ENCODE peak calls at places on chromosomes 3 and 15, in eight cellular contexts. C, W, V, Y, I, S, L and M are unnamed samples.
A peak's percentile ranks its signal among the peaks of the same experiment; 100 is the strongest.

GRCh38 chr15:101017041-101017754 is 98.0 kb downstream of the LRRK1 start:
- DNase-seq in Y (peak; percentile 15), I (no peak), C (no peak), S (peak; percentile 30), W (no peak), L (no peak), V (no peak), M (peak; percentile 24)

GRCh38 chr3:12875857-12876451 is 34.6 kb upstream of the RPL32 start:
- DNase-seq in V (peak; percentile 18), W (peak; percentile 84), L (no peak), I (no peak), C (peak; percentile 55), S (no peak), Y (peak; percentile 43), M (no peak)

GRCh38 chr15:68578175-68578959 is 426 bp upstream of the CORO2B start:
- DNase-seq in W (no peak), S (peak; percentile 48), Y (peak; percentile 42), V (peak; percentile 40), I (no peak), C (peak; percentile 85), L (no peak), M (peak; percentile 85)

GRCh38 chr15:70241561-70242320 is 144.0 kb upstream of the TLE3 start:
- DNase-seq in L (peak; percentile 51), C (no peak), V (no peak), Y (no peak), S (no peak), I (no peak), W (no peak), M (no peak)

GRCh38 chr3:55936549-55937052 is 449.5 kb upstream of the WNT5A start:
- DNase-seq in V (no peak), C (no peak), W (no peak), I (no peak), S (no peak), Y (no peak), L (no peak), M (no peak)

GRCh38 chr15:74815121-74815933 is 2.7 kb downstream of the LMAN1L start:
- DNase-seq in W (no peak), S (no peak), C (peak; percentile 74), Y (peak; percentile 89), I (no peak), V (no peak), L (no peak), M (peak; percentile 53)

GRCh38 chr15:66703540-66703941 is 1.5 kb downstream of the SMAD6 start:
- DNase-seq in L (no peak), W (no peak), V (no peak), Y (peak; percentile 36), S (no peak), I (no peak), C (peak; percentile 51), M (peak; percentile 34)

GRCh38 chr3:66092175-66092990 is 53.7 kb upstream of the MAGI1 start:
- DNase-seq in S (no peak), L (no peak), C (no peak), W (no peak), V (no peak), Y (no peak), I (no peak), M (no peak)

GRCh38 chr3:155572085-155572484 is 172.8 kb downstream of the PLCH1 start:
- DNase-seq in S (no peak), C (no peak), L (no peak), V (no peak), Y (no peak), W (no peak), I (no peak), M (peak; percentile 8)

GRCh38 chr15:58492661-58493397 is 61.0 kb downstream of the LIPC start:
- DNase-seq in W (no peak), C (no peak), S (no peak), L (no peak), V (no peak), Y (no peak), I (no peak), M (no peak)

GRCh38 chr3:17023006-17023664 is 138.4 kb downstream of the PLCL2 start:
- DNase-seq in W (no peak), I (no peak), V (no peak), S (peak; percentile 83), L (no peak), C (no peak), Y (no peak), M (peak; percentile 1)

GRCh38 chr3:127796751-127797150 is 25.6 kb downstream of the MGLL start:
- DNase-seq in V (no peak), C (no peak), L (no peak), W (no peak), S (no peak), Y (no peak), I (no peak), M (no peak)

GRCh38 chr15:82649226-82649999 is 2.2 kb upstream of the CPEB1 start:
- DNase-seq in W (no peak), S (no peak), V (no peak), Y (no peak), C (no peak), L (no peak), I (no peak), M (no peak)

GRCh38 chr3:123536153-123536895 is 48.5 kb downstream of the HACD2 start:
- DNase-seq in W (no peak), L (no peak), I (no peak), C (no peak), V (no peak), Y (no peak), S (no peak), M (no peak)

GRCh38 chr3:5784656-5785055 is 597.1 kb downstream of the EDEM1 start:
- DNase-seq in I (no peak), Y (no peak), C (no peak), L (no peak), W (no peak), V (no peak), S (no peak), M (no peak)

GRCh38 chr3:192836469-192836820 is 81.2 kb downstream of the MB21D2 start:
- DNase-seq in L (no peak), Y (no peak), S (no peak), V (no peak), I (no peak), C (no peak), W (no peak), M (no peak)

GRCh38 chr15:49506341-49506740 is 83.3 kb downstream of the FGF7 start:
- DNase-seq in Y (no peak), V (no peak), C (no peak), I (no peak), S (no peak), L (no peak), W (no peak), M (no peak)

GRCh38 chr3:52054689-52055511 is 1.5 kb downstream of the DUSP7 start:
- DNase-seq in C (no peak), Y (peak; percentile 34), V (peak; percentile 29), S (no peak), I (no peak), W (no peak), L (no peak), M (no peak)

DNA sequence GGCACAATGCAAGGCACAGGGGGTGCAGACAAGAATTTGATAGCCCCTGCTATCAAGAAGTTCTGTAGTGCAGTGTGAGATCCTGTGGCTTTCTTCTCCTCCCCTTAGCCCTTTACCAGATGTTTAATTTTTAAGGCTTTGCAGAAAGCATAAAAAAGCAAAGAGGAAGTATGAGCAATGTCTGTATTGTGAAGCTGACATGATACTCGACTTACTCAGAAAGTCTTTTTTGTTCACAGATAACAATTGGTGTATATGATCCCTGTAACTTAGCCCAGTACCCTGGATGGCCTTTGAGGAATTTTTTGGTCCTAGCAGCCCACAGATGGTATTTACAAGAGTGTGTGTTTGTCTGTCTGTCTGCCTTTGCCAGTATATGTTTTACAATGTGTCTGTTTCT is 58.9 kb downstream of the ATG7 start:
- DNase-seq in V (no peak), S (peak; percentile 49), W (no peak), I (no peak), C (no peak), Y (no peak), L (no peak), M (no peak)
- H3K36me3 ChIP-seq in V (no peaks in the 10 kb centered on the region), S (peaks cover 26% of the 10 kb centered on the region), W (no peaks in the 10 kb centered on the region), I (no peaks in the 10 kb centered on the region), C (no peaks in the 10 kb centered on the region), Y (no peaks in the 10 kb centered on the region), L (peaks cover 10% of the 10 kb centered on the region), M (peaks cover 4% of the 10 kb centered on the region)

GRCh38 chr15:43509002-43509922 is 8.1 kb upstream of the MAP1A start:
- DNase-seq in I (no peak), V (no peak), Y (no peak), L (no peak), C (peak; percentile 38), S (no peak), W (no peak), M (no peak)
- H3K4me3 ChIP-seq in I (no peak overlapping the region), V (no peak overlapping the region), Y (no peak overlapping the region), L (no peak overlapping the region), C (peak overlapping the region; percentile 63), S (no peak overlapping the region), W (no peak overlapping the region), M (peak overlapping the region; percentile 68)

GRCh38 chr3:157174616-157175498 is 14.9 kb upstream of the CCNL1 start:
- DNase-seq in L (peak; percentile 99), W (peak; percentile 97), S (peak; percentile 98), V (peak; percentile 98), Y (peak; percentile 99), C (peak; percentile 98), I (peak; percentile 94), M (peak; percentile 100)

GRCh38 chr3:157174265-157174615 is 14.3 kb upstream of the CCNL1 start:
- DNase-seq in V (peak; percentile 21), L (no peak), W (no peak), C (peak; percentile 28), S (no peak), I (no peak), Y (peak; percentile 48), M (peak; percentile 38)

GRCh38 chr3:157175678-157176077 is 15.7 kb upstream of the CCNL1 start:
- DNase-seq in Y (peak; percentile 45), V (peak; percentile 52), L (no peak), I (no peak), C (peak; percentile 28), S (no peak), W (no peak), M (no peak)

GRCh38 chr3:157179365-157179803 is 19.4 kb upstream of the CCNL1 start:
- DNase-seq in L (no peak), S (no peak), V (no peak), C (no peak), W (no peak), I (no peak), Y (no peak), M (no peak)

GRCh38 chr3:157176108-157176507 is 16.2 kb upstream of the CCNL1 start:
- DNase-seq in C (no peak), Y (no peak), V (no peak), I (no peak), L (no peak), W (no peak), S (no peak), M (no peak)
- H3K9me3 ChIP-seq in C (no peaks in the 10 kb centered on the region), Y (no peaks in the 10 kb centered on the region), V (no peaks in the 10 kb centered on the region), I (no peaks in the 10 kb centered on the region), L (no peaks in the 10 kb centered on the region), W (no peaks in the 10 kb centered on the region), S (no peaks in the 10 kb centered on the region), M (peaks cover 5% of the 10 kb centered on the region)

GRCh38 chr3:45604999-45605398 is 10.4 kb downstream of the LIMD1 start:
- DNase-seq in C (no peak), V (no peak), Y (no peak), W (no peak), L (no peak), I (no peak), S (no peak), M (no peak)
- H3K36me3 ChIP-seq in C (no peaks in the 10 kb centered on the region), V (no peaks in the 10 kb centered on the region), Y (no peaks in the 10 kb centered on the region), W (no peaks in the 10 kb centered on the region), L (peaks cover 7% of the 10 kb centered on the region), I (no peaks in the 10 kb centered on the region), S (peaks cover 38% of the 10 kb centered on the region), M (peaks cover 3% of the 10 kb centered on the region)